ENCODE peak calls at places on chromosome 1, in four cellular contexts. K, I, T and Q are unnamed samples.

GRCh38 chr1:34320081-34320480 is 143.4 kb downstream of the C1orf94 start:
- DNase-seq in K (no peak), I (no peak), T (no peak), Q (no peak)

GRCh38 chr1:65497276-65497830 is 76.9 kb downstream of the LEPR start:
- DNase-seq in K (no peak), I (no peak), T (no peak), Q (no peak)

GRCh38 chr1:243883551-243883950 is 33.5 kb upstream of the AKT3 start:
- DNase-seq in K (no peak), I (no peak), T (no peak), Q (no peak)

GRCh38 chr1:245962453-245962852 is 544.6 kb downstream of the SMYD3 start:
- DNase-seq in K (no peak), I (no peak), T (no peak), Q (no peak)

GRCh38 chr1:239587066-239587465 is 200.7 kb downstream of the CHRM3 start:
- DNase-seq in K (no peak), I (no peak), T (no peak), Q (no peak)

GRCh38 chr1:147338571-147338970 is 96.1 kb downstream of the CHD1L start:
- DNase-seq in K (no peak), I (no peak), T (no peak), Q (no peak)

GRCh38 chr1:109396971-109397370 is 747 bp downstream of the SORT1 start:
- DNase-seq in K (no peak), I (no peak), T (peak), Q (no peak)

GRCh38 chr1:229863651-229864545 is 203.1 kb upstream of the GALNT2 start:
- DNase-seq in K (no peak), I (no peak), T (no peak), Q (no peak)

GRCh38 chr1:58784758-58785423 is 1.0 kb upstream of the JUN start:
- DNase-seq in K (no peak), I (peak), T (peak), Q (no peak)
- TF ChIP-seq POLR2A in K (peak), I (no peak), T (no peak), Q (peak)

GRCh38 chr1:76951185-76951584 is 83.9 kb downstream of the ST6GALNAC5 start:
- DNase-seq in K (no peak), I (no peak), T (no peak), Q (no peak)
- TF ChIP-seq POLR2A in K (no peak), I (no peak), T (no peak), Q (no peak)

DNA sequence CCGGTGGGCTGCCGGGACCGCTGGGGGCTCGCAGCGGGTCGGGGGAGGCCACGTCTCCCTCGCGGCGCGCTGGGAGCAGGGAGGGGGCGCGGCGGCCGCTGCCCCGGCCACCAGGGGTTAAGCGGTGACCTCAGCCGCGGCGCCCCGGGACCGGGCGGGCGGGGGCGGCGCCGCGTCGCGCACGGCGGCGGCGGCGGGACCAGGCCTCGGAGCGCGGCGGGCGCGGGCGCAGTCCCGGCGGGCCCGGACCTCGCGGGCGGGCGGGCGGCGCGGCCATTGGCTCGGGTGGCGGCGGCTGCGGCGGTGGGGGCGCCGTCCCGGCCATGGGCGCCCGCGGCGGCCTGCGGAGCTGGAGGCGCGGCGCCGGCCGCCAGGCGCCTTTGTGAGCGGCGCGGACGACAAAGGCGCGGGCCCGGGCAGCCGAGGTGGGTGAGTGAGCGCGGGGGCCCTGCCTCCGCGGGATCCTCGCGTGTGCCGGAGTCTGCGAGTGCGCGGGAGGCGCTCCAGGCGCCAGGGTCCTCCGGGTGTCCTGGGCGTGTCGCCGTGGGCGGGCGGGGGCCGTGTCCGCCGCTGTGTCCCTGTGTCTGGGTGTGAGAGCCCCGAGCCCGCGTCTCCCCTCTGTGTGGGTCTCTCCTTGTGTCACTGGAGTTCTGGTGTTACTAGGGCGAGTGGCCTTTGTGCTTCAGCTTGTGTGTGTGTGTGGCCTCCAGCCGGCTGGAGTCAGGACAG is at the start of gene ARHGEF10L:
- DNase-seq in K (no peak), I (no peak), T (peak), Q (no peak)
- TF ChIP-seq POLR2A in K (no peak), I (no peak), T (no peak), Q (no peak)

GRCh38 chr1:2547210-2548067 is 8.7 kb upstream of the TNFRSF14 start:
- DNase-seq in K (no peak), I (peak), T (no peak), Q (no peak)

GRCh38 chr1:2544093-2544874 is 11.9 kb upstream of the TNFRSF14 start:
- DNase-seq in K (no peak), I (no peak), T (no peak), Q (no peak)

GRCh38 chr1:2546515-2547209 is 9.5 kb upstream of the TNFRSF14 start:
- DNase-seq in K (peak), I (peak), T (peak), Q (peak)

GRCh38 chr1:2544875-2545638 is 11.1 kb upstream of the TNFRSF14 start:
- DNase-seq in K (no peak), I (no peak), T (no peak), Q (no peak)

DNA sequence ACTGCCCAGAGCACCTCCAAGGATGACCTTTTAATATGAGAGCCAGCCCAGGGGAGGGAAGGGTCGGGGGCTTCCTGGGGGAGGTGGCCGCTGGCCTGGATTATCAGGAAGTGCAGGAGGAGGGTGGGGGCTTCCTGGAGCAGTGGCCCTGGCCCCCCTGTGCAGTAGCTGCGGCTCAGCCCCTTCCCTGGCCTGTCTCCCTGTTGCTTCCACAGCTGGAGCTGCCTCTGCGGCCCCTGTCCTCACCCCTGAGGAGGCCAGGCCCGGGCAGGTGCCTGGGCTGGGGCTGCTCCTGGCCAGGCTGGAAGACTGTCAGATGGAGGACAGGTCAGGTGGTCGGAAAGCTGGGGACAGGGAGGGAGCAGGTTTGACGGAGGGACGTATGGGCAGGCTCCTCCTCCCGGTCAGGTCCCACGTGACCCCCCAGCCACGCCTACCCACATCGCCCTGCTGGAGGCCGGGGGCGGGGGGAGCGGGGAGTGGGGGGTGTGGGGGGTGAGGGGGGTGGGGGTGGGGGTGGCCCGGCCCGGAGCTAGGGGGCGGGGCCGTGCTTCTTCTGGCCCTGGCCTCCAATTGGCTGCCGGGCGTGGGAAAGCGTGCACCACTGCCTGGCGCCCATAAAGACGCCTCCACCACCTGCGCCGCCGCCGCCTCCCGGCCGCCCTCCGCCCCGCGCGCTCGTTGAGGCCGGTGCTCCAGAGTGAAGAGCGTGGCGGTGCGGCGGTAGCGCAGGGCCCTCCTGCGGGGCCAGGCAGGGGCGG is 10.2 kb upstream of the TNFRSF14 start:
- DNase-seq in K (peak), I (peak), T (peak), Q (no peak)
- TF ChIP-seq POLR2A in K (peak), I (no peak), T (no peak), Q (no peak)

GRCh38 chr1:237470712-237471310 is 419.9 kb downstream of the ZP4 start:
- DNase-seq in K (no peak), I (no peak), T (peak), Q (no peak)
- TF ChIP-seq POLR2A in K (no peak), I (no peak), T (peak), Q (no peak)

GRCh38 chr1:10211805-10212405 is 1.5 kb downstream of the KIF1B start:
- DNase-seq in K (no peak), I (no peak), T (no peak), Q (peak)

GRCh38 chr1:10209590-10209904 is 823 bp upstream of the KIF1B start:
- DNase-seq in K (no peak), I (no peak), T (no peak), Q (no peak)

GRCh38 chr1:10212476-10212875 is 2.1 kb downstream of the KIF1B start:
- DNase-seq in K (no peak), I (no peak), T (no peak), Q (no peak)

GRCh38 chr1:10209905-10210810 is at the start of gene KIF1B:
- DNase-seq in K (peak), I (peak), T (peak), Q (no peak)

DNA sequence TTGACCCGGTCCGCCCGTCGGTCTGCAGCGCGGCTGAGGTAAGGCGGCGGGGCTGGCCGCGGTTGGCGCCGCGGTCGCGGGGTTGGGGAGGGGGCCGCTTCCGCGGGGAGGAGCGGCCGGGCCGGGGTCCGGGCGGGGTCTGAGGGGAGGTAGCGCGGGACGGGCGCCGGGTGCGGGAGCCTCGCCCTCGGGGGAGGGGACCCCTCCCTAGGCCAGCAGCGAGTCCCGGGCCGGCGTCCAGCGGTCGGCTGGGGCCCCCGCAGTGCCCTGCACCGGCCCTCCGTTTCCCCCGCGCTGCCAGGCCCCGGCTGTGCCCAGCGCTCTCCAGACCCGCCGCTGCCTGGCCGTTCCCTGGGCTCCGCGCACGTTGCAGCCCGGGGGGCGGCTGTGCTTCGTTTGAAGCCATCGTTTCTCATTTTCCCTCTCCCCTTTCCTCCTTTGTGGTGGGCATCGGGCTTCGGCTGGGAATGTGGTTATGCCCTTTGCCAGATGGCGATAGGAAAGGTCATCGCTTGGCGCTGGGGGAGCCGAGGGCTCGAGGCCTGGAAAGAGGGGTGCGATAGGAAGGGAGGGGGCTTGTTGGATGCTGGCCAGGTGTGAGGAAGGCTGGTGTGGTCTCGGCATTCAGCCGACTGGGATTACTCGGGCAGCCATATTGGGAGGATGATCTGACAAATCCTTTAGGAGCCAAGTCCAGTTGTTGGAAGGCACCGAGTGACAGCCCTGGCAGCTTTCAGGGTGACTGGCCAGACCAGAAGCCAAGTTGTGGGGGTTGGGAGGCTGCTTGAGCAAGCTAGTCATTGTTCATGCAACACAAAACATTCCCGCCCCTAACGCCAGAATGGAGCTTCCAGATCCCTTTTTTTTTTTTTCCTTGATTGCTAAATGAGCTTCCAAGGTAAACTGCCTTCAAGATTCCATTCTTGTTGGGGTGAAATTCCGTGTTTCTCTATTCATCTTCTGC is 753 bp downstream of the KIF1B start:
- DNase-seq in K (no peak), I (peak), T (peak), Q (no peak)
- TF ChIP-seq POLR2A in K (no peak), I (peak), T (peak), Q (no peak)

GRCh38 chr1:1307908-1308755 is at the start of the genes ACAP3 and PUSL1:
- DNase-seq in K (peak), I (peak), T (peak), Q (no peak)
- TF ChIP-seq POLR2A in K (peak), I (no peak), T (peak), Q (peak)

GRCh38 chr1:2642560-2643413 is 10.0 kb upstream of the MMEL1 start:
- DNase-seq in K (peak), I (peak), T (peak), Q (no peak)
- TF ChIP-seq POLR2A in K (peak), I (peak), T (peak), Q (no peak)